ENCODE peak calls at places on chromosome X, in ten cellular contexts. P is astrocyte of the spinal cord, M is heart left ventricle, Z is thoracic aorta, X is hepatocyte, R is psoas muscle, I is ovary, G is fibroblast of pulmonary artery, C is suprapubic skin, B is brain microvascular endothelial cell. S is an unnamed sample.

GRCh38 chrX:114584983-114585842 is 1.3 kb downstream of the HTR2C start:
- DNase-seq in G (no peak), B (no peak), I (no peak), X (no peak), P (no peak), M (no peak), C (no peak), Z (no peak), R (no peak), S (no peak)

GRCh38 chrX:54786972-54787371 is 11.1 kb downstream of the ITIH6 start:
- DNase-seq in Z (no peak), C (no peak), X (no peak), I (no peak), M (no peak), R (no peak), B (no peak), G (no peak), P (no peak), S (no peak)

GRCh38 chrX:153926594-153926862 is 464 bp upstream of the ARHGAP4 start:
- DNase-seq in G (no peak), C (no peak), R (no peak), Z (no peak), P (no peak), X (no peak), B (no peak), I (no peak), M (no peak), S (no peak)

GRCh38 chrX:121832446-121832845 is 785.0 kb downstream of the GLUD2 start:
- DNase-seq in R (no peak), B (no peak), M (no peak), X (no peak), Z (no peak), P (no peak), G (peak), C (no peak), I (no peak), S (no peak)

GRCh38 chrX:46961574-46962279 is 49.5 kb downstream of the JADE3 start:
- DNase-seq in R (no peak), X (no peak), G (no peak), Z (no peak), B (no peak), P (no peak), M (no peak), I (no peak), C (no peak), S (no peak)

GRCh38 chrX:20361890-20362262 is 95.2 kb upstream of the RPS6KA3 start:
- DNase-seq in M (no peak), X (peak), C (no peak), I (no peak), G (peak), Z (no peak), R (no peak), B (peak), P (peak), S (no peak)

GRCh38 chrX:123918106-123918721 is 43.3 kb upstream of the STAG2 start:
- DNase-seq in G (no peak), X (no peak), C (no peak), Z (no peak), M (no peak), I (no peak), B (no peak), R (no peak), P (no peak), S (no peak)

GRCh38 chrX:1488745-1489144 is 36.0 kb upstream of the ASMTL start:
- DNase-seq in M (no peak), C (no peak), Z (no peak), P (no peak), X (no peak), R (no peak), I (no peak), B (no peak), G (no peak), S (no peak)

GRCh38 chrX:65537229-65537628 is 2.6 kb upstream of the LAS1L start:
- DNase-seq in P (no peak), M (no peak), I (no peak), Z (no peak), R (no peak), C (no peak), B (no peak), G (peak), X (no peak), S (no peak)

GRCh38 chrX:101595739-101596419 is 21.9 kb downstream of the ARMCX6 start:
- DNase-seq in Z (no peak), G (peak), B (peak), I (no peak), M (no peak), R (no peak), P (peak), X (peak), C (no peak), S (peak)

GRCh38 chrX:134544614-134545255 is 84.8 kb downstream of the HPRT1 start:
- DNase-seq in P (no peak), X (peak), R (no peak), C (no peak), M (no peak), I (peak), B (no peak), Z (no peak), G (no peak), S (no peak)
- H3K4me3 ChIP-seq in P (no peak), X (no peak), R (peak), C (peak), M (peak), I (peak), B (peak), Z (peak), G (no peak), S (no peak)

GRCh38 chrX:17744896-17745523 is 7.7 kb downstream of the SCML1 start:
- DNase-seq in G (no peak), X (no peak), B (no peak), P (peak), M (no peak), R (no peak), I (no peak), Z (no peak), C (no peak), S (no peak)
- TF ChIP-seq CTCF in G (peak), X (peak), B (no peak), P (peak), M (peak), R (peak), I (no peak), Z (no peak), C (no peak), S (peak)

GRCh38 chrX:10617186-10617963 is 3.0 kb downstream of the MID1 start:
- DNase-seq in X (no peak), I (no peak), G (no peak), M (no peak), C (no peak), R (no peak), B (no peak), Z (no peak), P (no peak), S (no peak)

GRCh38 chrX:10618911-10619310 is 1.5 kb downstream of the MID1 start:
- DNase-seq in I (no peak), G (no peak), X (peak), R (no peak), M (no peak), C (no peak), P (peak), B (no peak), Z (no peak), S (no peak)

GRCh38 chrX:10619311-10620015 is 922 bp downstream of the MID1 start:
- DNase-seq in B (peak), P (no peak), Z (no peak), M (no peak), G (peak), X (no peak), C (no peak), I (no peak), R (no peak), S (peak)

GRCh38 chrX:10615931-10616780 is 4.2 kb downstream of the MID1 start:
- DNase-seq in C (no peak), M (no peak), I (no peak), P (peak), X (peak), B (peak), R (no peak), G (peak), Z (no peak), S (no peak)

GRCh38 chrX:10617964-10618342 is 2.4 kb downstream of the MID1 start:
- DNase-seq in R (no peak), P (peak), G (no peak), I (no peak), Z (no peak), M (no peak), X (no peak), C (no peak), B (peak), S (no peak)
- H3K4me3 ChIP-seq in R (no peak), P (peak), G (peak), I (peak), Z (peak), M (peak), X (no peak), C (peak), B (peak), S (no peak)

GRCh38 chrX:11626351-11626750 is 39.4 kb downstream of the ARHGAP6 start:
- DNase-seq in R (no peak), G (no peak), I (no peak), Z (no peak), B (no peak), X (no peak), P (no peak), M (no peak), C (no peak), S (no peak)

GRCh38 chrX:11628399-11628798 is 37.3 kb downstream of the ARHGAP6 start:
- DNase-seq in I (no peak), R (no peak), P (no peak), G (no peak), B (no peak), M (no peak), C (no peak), Z (no peak), X (no peak), S (no peak)

GRCh38 chrX:11632732-11633131 is 33.0 kb downstream of the ARHGAP6 start:
- DNase-seq in X (no peak), C (no peak), P (no peak), R (peak), I (no peak), Z (no peak), B (no peak), M (no peak), G (no peak), S (no peak)

GRCh38 chrX:11629593-11630211 is 36.0 kb downstream of the ARHGAP6 start:
- DNase-seq in R (peak), X (no peak), B (peak), C (no peak), I (peak), G (peak), P (peak), Z (peak), M (peak), S (no peak)
- TF ChIP-seq CTCF in R (peak), X (no peak), B (no peak), C (no peak), I (no peak), G (no peak), P (no peak), Z (no peak), M (no peak), S (no peak)

S was measured in LNCaP clone FGC.